ENCODE peak calls at places on chromosomes 12 and 14, in six cellular contexts. N is GM23338; A is NT2/D1; V is CD8-positive, alpha-beta T cell; G is left ventricle myocardium inferior; I is astrocyte of the spinal cord. L is an unnamed sample.

GRCh38 chr14:104401785-104402184 is 177.8 kb upstream of the C14orf180 start:
- DNase-seq in N (no peak), A (no peak), V (no peak), G (no peak), I (no peak), L (no peak)

GRCh38 chr14:61147369-61147897 is 133.7 kb downstream of the TMEM30B start:
- DNase-seq in N (no peak), A (no peak), V (no peak), G (no peak), I (peak; percentile 79), L (peak; percentile 61)

GRCh38 chr14:76113691-76114090 is 38.0 kb upstream of the GPATCH2L start:
- DNase-seq in N (peak; percentile 66), A (peak; percentile 32), V (no peak), G (no peak), I (no peak), L (no peak)

GRCh38 chr14:91058017-91058675 is 2.3 kb downstream of the RPS6KA5 start:
- DNase-seq in N (no peak), A (no peak), V (no peak), G (no peak), I (no peak), L (no peak)

GRCh38 chr14:99425272-99425681 is 55.4 kb downstream of the SETD3 start:
- DNase-seq in N (no peak), A (no peak), V (no peak), G (no peak), I (no peak), L (no peak)

GRCh38 chr14:49173765-49174373 is 412.3 kb downstream of the RPS29 start:
- DNase-seq in N (peak; percentile 93), A (peak; percentile 57), V (no peak), G (no peak), I (peak; percentile 66), L (peak; percentile 21)

GRCh38 chr12:125053821-125054220 is 11.4 kb upstream of the AACS start:
- DNase-seq in N (no peak), A (no peak), V (no peak), G (no peak), I (no peak), L (peak; percentile 72)

GRCh38 chr12:56315256-56315625 is 547 bp downstream of the CNPY2 start:
- DNase-seq in N (peak; percentile 35), A (no peak), V (no peak), G (no peak), I (peak; percentile 10), L (no peak)

GRCh38 chr12:80233926-80234325 is 134.6 kb downstream of the OTOGL start:
- DNase-seq in N (no peak), A (no peak), V (no peak), G (no peak), I (no peak), L (no peak)

GRCh38 chr12:1281683-1282366 is 290.8 kb downstream of the ERC1 start:
- DNase-seq in N (no peak), A (no peak), V (no peak), G (no peak), I (peak; percentile 76), L (peak; percentile 57)

GRCh38 chr14:54177861-54178591 is 218.8 kb upstream of the CDKN3 start:
- DNase-seq in N (no peak), A (no peak), V (no peak), G (no peak), I (peak; percentile 63), L (no peak)

GRCh38 chr12:88052686-88053085 is 23.5 kb upstream of the C12orf50 start:
- DNase-seq in N (peak; percentile 62), A (peak; percentile 16), V (no peak), G (no peak), I (peak; percentile 46), L (no peak)

GRCh38 chr12:113482334-113482733 is 10.7 kb upstream of the LHX5 start:
- DNase-seq in N (peak; percentile 82), A (no peak), V (no peak), G (no peak), I (no peak), L (no peak)

GRCh38 chr14:21528381-21529348 is 2.5 kb upstream of the SALL2 start:
- DNase-seq in N (peak; percentile 41), A (no peak), V (no peak), G (no peak), I (no peak), L (no peak)

GRCh38 chr12:4526923-4527546 is 11.7 kb upstream of the RAD51AP1 start:
- DNase-seq in N (peak; percentile 42), A (no peak), V (no peak), G (no peak), I (peak; percentile 46), L (no peak)

GRCh38 chr14:96502621-96503251 is 554 bp downstream of the PAPOLA start:
- DNase-seq in N (peak; percentile 79), A (no peak), V (peak; percentile 27), G (peak; percentile 50), I (peak; percentile 22), L (no peak)

GRCh38 chr14:94505206-94505605 is 4.1 kb downstream of the SERPINA12 start:
- DNase-seq in N (no peak), A (no peak), V (no peak), G (no peak), I (no peak), L (no peak)

GRCh38 chr14:101780887-101781239 is 19.4 kb downstream of the PPP2R5C start:
- DNase-seq in N (peak; percentile 75), A (no peak), V (no peak), G (no peak), I (no peak), L (no peak)

GRCh38 chr12:5716221-5716620 is 228.8 kb downstream of the ANO2 start:
- DNase-seq in N (no peak), A (no peak), V (no peak), G (no peak), I (no peak), L (no peak)

GRCh38 chr12:26767116-26767515 is 65.9 kb downstream of the ITPR2 start:
- DNase-seq in N (peak; percentile 17), A (no peak), V (no peak), G (no peak), I (no peak), L (no peak)

GRCh38 chr12:91746976-91747375 is 398.7 kb downstream of the BTG1 start:
- DNase-seq in N (no peak), A (no peak), V (no peak), G (no peak), I (no peak), L (no peak)

GRCh38 chr14:34596891-34597290 is 33.1 kb downstream of the SNX6 start:
- DNase-seq in N (no peak), A (no peak), V (no peak), G (no peak), I (no peak), L (no peak)

GRCh38 chr12:93804392-93805179 is 127.4 kb downstream of the CRADD start:
- DNase-seq in N (no peak), A (no peak), V (no peak), G (no peak), I (peak; percentile 65), L (no peak)

GRCh38 chr14:76434220-76434619 is 58.3 kb downstream of the ESRRB start:
- DNase-seq in N (no peak), A (no peak), V (no peak), G (no peak), I (no peak), L (no peak)

GRCh38 chr14:104877066-104877805 is 12.2 kb downstream of the CEP170B start:
- DNase-seq in N (no peak), A (no peak), V (peak; percentile 17), G (peak; percentile 10), I (no peak), L (no peak)

GRCh38 chr12:47899466-47899865 is 5.3 kb downstream of the VDR start:
- DNase-seq in N (no peak), A (no peak), V (no peak), G (no peak), I (no peak), L (no peak)

GRCh38 chr14:35867280-35867629 is 41.1 kb downstream of the BRMS1L start:
- DNase-seq in N (no peak), A (no peak), V (no peak), G (no peak), I (no peak), L (no peak)

GRCh38 chr12:11797317-11797913 is 147.9 kb downstream of the ETV6 start:
- DNase-seq in N (no peak), A (no peak), V (no peak), G (no peak), I (peak; percentile 92), L (peak; percentile 62)

GRCh38 chr14:73785834-73786631 is 65.6 kb upstream of the PTGR2 start:
- DNase-seq in N (peak; percentile 68), A (no peak), V (peak; percentile 74), G (peak; percentile 70), I (peak; percentile 84), L (peak; percentile 89)

GRCh38 chr12:111330800-111331752 is 37.8 kb downstream of the PHETA1 start:
- DNase-seq in N (peak; percentile 85), A (peak; percentile 40), V (no peak), G (no peak), I (peak; percentile 50), L (peak; percentile 3)

GRCh38 chr12:74021937-74022336 is 515.7 kb upstream of the ATXN7L3B start:
- DNase-seq in N (peak; percentile 91), A (peak; percentile 71), V (no peak), G (peak; percentile 35), I (peak; percentile 69), L (peak; percentile 12)

DNA sequence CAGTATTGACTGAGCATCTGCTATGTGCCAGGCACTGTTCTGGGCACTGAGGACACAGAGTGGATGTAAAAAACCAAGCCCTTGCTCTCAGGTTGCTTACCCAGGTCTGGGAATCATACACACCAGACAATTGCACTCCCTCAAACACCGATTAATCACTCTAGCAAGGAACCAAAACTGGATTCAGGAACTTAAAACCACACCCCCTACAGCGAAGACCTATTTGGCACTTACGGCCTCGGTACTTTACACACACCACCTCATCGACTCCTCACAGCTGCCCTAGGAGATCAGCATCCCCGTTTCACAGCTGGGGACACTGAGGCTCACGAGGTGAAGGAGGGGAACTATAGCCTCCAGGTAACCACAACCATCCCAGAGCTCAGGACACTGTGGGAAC is 1.6 kb downstream of the GLTP start:
- DNase-seq in N (no peak), A (no peak), V (no peak), G (no peak), I (no peak), L (no peak)
- H3K4me3 ChIP-seq in N (peak overlapping the region; percentile 95), A (peak overlapping the region; percentile 76), V (peak overlapping the region; percentile 96), G (peak overlapping the region; percentile 93), I (peak overlapping the region; percentile 72), L (peak overlapping the region; percentile 60)

GRCh38 chr12:130342442-130342841 is 4.8 kb downstream of the PIWIL1 start:
- DNase-seq in N (no peak), A (no peak), V (no peak), G (no peak), I (no peak), L (no peak)
- H3K4me3 ChIP-seq in N (no peak overlapping the region), A (no peak overlapping the region), V (no peak overlapping the region), G (no peak overlapping the region), I (no peak overlapping the region), L (no peak overlapping the region)

DNA sequence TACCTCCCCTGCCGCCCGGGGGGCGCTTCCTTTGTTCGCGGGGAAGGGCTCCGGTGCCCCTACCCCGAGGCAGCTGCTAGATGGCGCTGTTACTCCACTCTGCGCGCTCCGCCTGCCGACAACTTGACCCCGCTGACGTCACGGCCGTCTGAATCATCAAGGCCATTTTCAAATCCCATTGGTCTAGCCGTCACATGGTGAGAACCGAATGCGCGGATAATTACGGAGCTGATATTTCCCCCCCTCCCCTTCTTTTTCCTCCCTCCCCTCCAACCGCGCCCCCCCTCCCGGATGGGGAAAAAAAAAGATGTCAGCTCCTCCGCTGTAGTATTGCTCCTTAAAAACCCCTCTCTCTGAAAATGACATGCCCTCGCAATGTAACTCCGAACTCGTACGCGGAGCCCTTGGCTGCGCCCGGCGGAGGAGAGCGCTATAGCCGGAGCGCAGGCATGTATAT is at the start of gene HOXC10:
- DNase-seq in N (peak; percentile 98), A (peak; percentile 72), V (peak; percentile 83), G (peak; percentile 59), I (peak; percentile 83), L (peak; percentile 95)
- H3K4me3 ChIP-seq in N (peak within 1 kb of the TSS; percentile 44), A (no peak within 1 kb of the TSS), V (no peak within 1 kb of the TSS), G (peak within 1 kb of the TSS; percentile 36), I (peak within 1 kb of the TSS; percentile 4), L (peak within 1 kb of the TSS; percentile 71)

GRCh38 chr12:120367252-120367923 is 1.6 kb downstream of the MSI1 start:
- DNase-seq in N (peak; percentile 85), A (no peak), V (no peak), G (no peak), I (no peak), L (no peak)
- H3K4me3 ChIP-seq in N (peak overlapping the region; percentile 79), A (peak overlapping the region; percentile 73), V (no peak overlapping the region), G (peak overlapping the region; percentile 75), I (no peak overlapping the region), L (peak overlapping the region; percentile 44)